ENCODE peak calls at places on chromosomes 5 and 9, in six cellular contexts. One of them, this sample, is unnamed.

GRCh38 chr5:131394128-131394527 is 130.3 kb downstream of the CDC42SE2 start:
- DNase-seq in T follicular helper cell: peak; percentile 41
- DNase-seq in stimulated activated CD8-positive, alpha-beta memory T cell treated with anti-CD3 and anti-CD28 coated beads, Interleukin-2, amount 100 ng/mL, for 48 hours: no peak
- DNase-seq in endothelial cell: no peak
- DNase-seq in GM10248: peak; percentile 55
- DNase-seq in NCI-H2029: no peak
- DNase-seq in this sample: no peak

GRCh38 chr5:123116757-123117156 is 27.7 kb downstream of the PRDM6 start:
- DNase-seq in T follicular helper cell: no peak
- DNase-seq in stimulated activated CD8-positive, alpha-beta memory T cell treated with anti-CD3 and anti-CD28 coated beads, Interleukin-2, amount 100 ng/mL, for 48 hours: no peak
- DNase-seq in endothelial cell: no peak
- DNase-seq in GM10248: no peak
- DNase-seq in NCI-H2029: no peak
- DNase-seq in this sample: no peak

GRCh38 chr5:135012033-135012588 is 21.9 kb downstream of the PITX1 start:
- DNase-seq in T follicular helper cell: no peak
- DNase-seq in stimulated activated CD8-positive, alpha-beta memory T cell treated with anti-CD3 and anti-CD28 coated beads, Interleukin-2, amount 100 ng/mL, for 48 hours: no peak
- DNase-seq in endothelial cell: no peak
- DNase-seq in GM10248: no peak
- DNase-seq in NCI-H2029: no peak
- DNase-seq in this sample: no peak

GRCh38 chr5:40347981-40348725 is 331.6 kb upstream of the PTGER4 start:
- DNase-seq in T follicular helper cell: no peak
- DNase-seq in stimulated activated CD8-positive, alpha-beta memory T cell treated with anti-CD3 and anti-CD28 coated beads, Interleukin-2, amount 100 ng/mL, for 48 hours: no peak
- DNase-seq in endothelial cell: no peak
- DNase-seq in GM10248: no peak
- DNase-seq in NCI-H2029: no peak
- DNase-seq in this sample: no peak

GRCh38 chr5:122091942-122092600 is 14.0 kb upstream of the LOX start:
- DNase-seq in T follicular helper cell: no peak
- DNase-seq in stimulated activated CD8-positive, alpha-beta memory T cell treated with anti-CD3 and anti-CD28 coated beads, Interleukin-2, amount 100 ng/mL, for 48 hours: no peak
- DNase-seq in endothelial cell: no peak
- DNase-seq in GM10248: no peak
- DNase-seq in NCI-H2029: no peak
- DNase-seq in this sample: no peak

GRCh38 chr5:151005975-151006576 is 14.3 kb upstream of the GPX3 start:
- DNase-seq in T follicular helper cell: no peak
- DNase-seq in stimulated activated CD8-positive, alpha-beta memory T cell treated with anti-CD3 and anti-CD28 coated beads, Interleukin-2, amount 100 ng/mL, for 48 hours: no peak
- DNase-seq in endothelial cell: no peak
- DNase-seq in GM10248: no peak
- DNase-seq in NCI-H2029: no peak
- DNase-seq in this sample: no peak

GRCh38 chr9:92247296-92247695 is 46.2 kb downstream of the IARS1 start:
- DNase-seq in T follicular helper cell: no peak
- DNase-seq in stimulated activated CD8-positive, alpha-beta memory T cell treated with anti-CD3 and anti-CD28 coated beads, Interleukin-2, amount 100 ng/mL, for 48 hours: no peak
- DNase-seq in endothelial cell: no peak
- DNase-seq in GM10248: no peak
- DNase-seq in NCI-H2029: no peak
- DNase-seq in this sample: no peak

GRCh38 chr5:63262191-63262981 is 683.8 kb downstream of the LRRC70 start:
- DNase-seq in T follicular helper cell: no peak
- DNase-seq in stimulated activated CD8-positive, alpha-beta memory T cell treated with anti-CD3 and anti-CD28 coated beads, Interleukin-2, amount 100 ng/mL, for 48 hours: no peak
- DNase-seq in endothelial cell: no peak
- DNase-seq in GM10248: no peak
- DNase-seq in NCI-H2029: no peak
- DNase-seq in this sample: no peak

GRCh38 chr9:70954126-70954525 is 167.3 kb downstream of the TRPM3 start:
- DNase-seq in T follicular helper cell: no peak
- DNase-seq in stimulated activated CD8-positive, alpha-beta memory T cell treated with anti-CD3 and anti-CD28 coated beads, Interleukin-2, amount 100 ng/mL, for 48 hours: no peak
- DNase-seq in endothelial cell: no peak
- DNase-seq in GM10248: no peak
- DNase-seq in NCI-H2029: no peak
- DNase-seq in this sample: no peak

GRCh38 chr9:35510745-35511428 is 21.0 kb downstream of the RUSC2 start:
- DNase-seq in T follicular helper cell: no peak
- DNase-seq in stimulated activated CD8-positive, alpha-beta memory T cell treated with anti-CD3 and anti-CD28 coated beads, Interleukin-2, amount 100 ng/mL, for 48 hours: no peak
- DNase-seq in endothelial cell: no peak
- DNase-seq in GM10248: no peak
- DNase-seq in NCI-H2029: no peak
- DNase-seq in this sample: no peak

GRCh38 chr5:54148858-54149257 is 161.5 kb downstream of the ARL15 start:
- DNase-seq in T follicular helper cell: no peak
- DNase-seq in stimulated activated CD8-positive, alpha-beta memory T cell treated with anti-CD3 and anti-CD28 coated beads, Interleukin-2, amount 100 ng/mL, for 48 hours: no peak
- DNase-seq in endothelial cell: no peak
- DNase-seq in GM10248: no peak
- DNase-seq in NCI-H2029: peak; percentile 83
- DNase-seq in this sample: no peak

GRCh38 chr9:132756214-132756799 is 86.0 kb downstream of the GTF3C4 start:
- DNase-seq in T follicular helper cell: no peak
- DNase-seq in stimulated activated CD8-positive, alpha-beta memory T cell treated with anti-CD3 and anti-CD28 coated beads, Interleukin-2, amount 100 ng/mL, for 48 hours: no peak
- DNase-seq in endothelial cell: no peak
- DNase-seq in GM10248: no peak
- DNase-seq in NCI-H2029: no peak
- DNase-seq in this sample: no peak

GRCh38 chr5:74248576-74248975 is 392.0 kb downstream of the ENC1 start:
- DNase-seq in T follicular helper cell: no peak
- DNase-seq in stimulated activated CD8-positive, alpha-beta memory T cell treated with anti-CD3 and anti-CD28 coated beads, Interleukin-2, amount 100 ng/mL, for 48 hours: no peak
- DNase-seq in endothelial cell: no peak
- DNase-seq in GM10248: no peak
- DNase-seq in NCI-H2029: no peak
- DNase-seq in this sample: no peak

GRCh38 chr5:165029471-165029870 is 1524.1 kb downstream of the MAT2B start:
- DNase-seq in T follicular helper cell: no peak
- DNase-seq in stimulated activated CD8-positive, alpha-beta memory T cell treated with anti-CD3 and anti-CD28 coated beads, Interleukin-2, amount 100 ng/mL, for 48 hours: no peak
- DNase-seq in endothelial cell: peak; percentile 52
- DNase-seq in GM10248: no peak
- DNase-seq in NCI-H2029: no peak
- DNase-seq in this sample: no peak

GRCh38 chr5:180785151-180785781 is 17.3 kb downstream of the MGAT1 start:
- DNase-seq in T follicular helper cell: no peak
- DNase-seq in stimulated activated CD8-positive, alpha-beta memory T cell treated with anti-CD3 and anti-CD28 coated beads, Interleukin-2, amount 100 ng/mL, for 48 hours: no peak
- DNase-seq in endothelial cell: no peak
- DNase-seq in GM10248: no peak
- DNase-seq in NCI-H2029: no peak
- DNase-seq in this sample: no peak

GRCh38 chr9:136695955-136696354 is 8.7 kb upstream of the AGPAT2 start:
- DNase-seq in T follicular helper cell: no peak
- DNase-seq in stimulated activated CD8-positive, alpha-beta memory T cell treated with anti-CD3 and anti-CD28 coated beads, Interleukin-2, amount 100 ng/mL, for 48 hours: no peak
- DNase-seq in endothelial cell: no peak
- DNase-seq in GM10248: no peak
- DNase-seq in NCI-H2029: peak; percentile 68
- DNase-seq in this sample: peak; percentile 67

GRCh38 chr5:149747141-149747832 is 17.2 kb downstream of the PPARGC1B start:
- DNase-seq in T follicular helper cell: no peak
- DNase-seq in stimulated activated CD8-positive, alpha-beta memory T cell treated with anti-CD3 and anti-CD28 coated beads, Interleukin-2, amount 100 ng/mL, for 48 hours: no peak
- DNase-seq in endothelial cell: no peak
- DNase-seq in GM10248: no peak
- DNase-seq in NCI-H2029: no peak
- DNase-seq in this sample: no peak

GRCh38 chr5:107381189-107381856 is 289.4 kb downstream of the EFNA5 start:
- DNase-seq in T follicular helper cell: no peak
- DNase-seq in stimulated activated CD8-positive, alpha-beta memory T cell treated with anti-CD3 and anti-CD28 coated beads, Interleukin-2, amount 100 ng/mL, for 48 hours: no peak
- DNase-seq in endothelial cell: no peak
- DNase-seq in GM10248: no peak
- DNase-seq in NCI-H2029: no peak
- DNase-seq in this sample: no peak

GRCh38 chr9:136198605-136199083 is 6.3 kb downstream of the LHX3 start:
- DNase-seq in T follicular helper cell: no peak
- DNase-seq in stimulated activated CD8-positive, alpha-beta memory T cell treated with anti-CD3 and anti-CD28 coated beads, Interleukin-2, amount 100 ng/mL, for 48 hours: no peak
- DNase-seq in endothelial cell: no peak
- DNase-seq in GM10248: no peak
- DNase-seq in NCI-H2029: no peak
- DNase-seq in this sample: no peak

GRCh38 chr5:141521244-141521781 is 32.4 kb downstream of the PCDHGC5 start:
- DNase-seq in T follicular helper cell: no peak
- DNase-seq in stimulated activated CD8-positive, alpha-beta memory T cell treated with anti-CD3 and anti-CD28 coated beads, Interleukin-2, amount 100 ng/mL, for 48 hours: no peak
- DNase-seq in endothelial cell: no peak
- DNase-seq in GM10248: no peak
- DNase-seq in NCI-H2029: peak; percentile 40
- DNase-seq in this sample: peak; percentile 5

GRCh38 chr5:154542581-154542980 is 64.6 kb upstream of the HAND1 start:
- DNase-seq in T follicular helper cell: no peak
- DNase-seq in stimulated activated CD8-positive, alpha-beta memory T cell treated with anti-CD3 and anti-CD28 coated beads, Interleukin-2, amount 100 ng/mL, for 48 hours: no peak
- DNase-seq in endothelial cell: no peak
- DNase-seq in GM10248: no peak
- DNase-seq in NCI-H2029: no peak
- DNase-seq in this sample: no peak

GRCh38 chr9:129835860-129836223 is 584 bp downstream of the USP20 start:
- DNase-seq in T follicular helper cell: no peak
- DNase-seq in stimulated activated CD8-positive, alpha-beta memory T cell treated with anti-CD3 and anti-CD28 coated beads, Interleukin-2, amount 100 ng/mL, for 48 hours: no peak
- DNase-seq in endothelial cell: no peak
- DNase-seq in GM10248: no peak
- DNase-seq in NCI-H2029: no peak
- DNase-seq in this sample: no peak

This sample was measured in DMS153.